ENCODE peak calls at places on chromosomes 3 and 15, in seven cellular contexts. E, G, P, Z, K, B and Y are unnamed samples. For H3K36me3, the result is how much of the 10 kb centered on the place peaks cover.

GRCh38 chr15:68389041-68389930 is 42.7 kb downstream of the ITGA11 start:
- DNase-seq in E (no peak), G (peak), B (no peak), Z (no peak), K (peak), P (peak), Y (no peak)

GRCh38 chr3:127781411-127782001 is 40.8 kb downstream of the MGLL start:
- DNase-seq in P (no peak), K (no peak), Z (no peak), G (peak), E (no peak), B (peak), Y (no peak)

GRCh38 chr3:149471991-149472390 is 2.5 kb upstream of the TM4SF4 start:
- DNase-seq in B (peak), Z (no peak), K (no peak), P (no peak), G (no peak), E (no peak), Y (no peak)

GRCh38 chr3:193782280-193782654 is 189.3 kb downstream of the OPA1 start:
- DNase-seq in B (no peak), K (no peak), Z (peak), G (no peak), P (no peak), E (peak), Y (no peak)

GRCh38 chr3:148971819-148972218 is 19.5 kb upstream of the GYG1 start:
- DNase-seq in P (peak), E (peak), B (peak), Z (no peak), G (no peak), K (no peak), Y (no peak)

GRCh38 chr15:77179541-77179998 is 108.7 kb upstream of the TSPAN3 start:
- DNase-seq in E (no peak), Z (no peak), P (no peak), K (no peak), G (no peak), B (no peak), Y (no peak)

GRCh38 chr3:117761992-117762944 is 1052.7 kb downstream of the TUSC7 start:
- DNase-seq in B (no peak), G (no peak), P (no peak), Z (no peak), K (no peak), E (no peak), Y (no peak)

GRCh38 chr15:76669521-76669920 is 235.6 kb downstream of the SCAPER start:
- DNase-seq in B (no peak), K (no peak), P (no peak), Z (no peak), E (no peak), G (no peak), Y (no peak)

GRCh38 chr15:51097553-51098330 is 3.0 kb upstream of the TNFAIP8L3 start:
- DNase-seq in E (no peak), G (no peak), Z (no peak), P (peak), K (no peak), B (peak), Y (no peak)

GRCh38 chr3:38567498-38567897 is 71.4 kb downstream of the EXOG start:
- DNase-seq in P (no peak), G (peak), B (no peak), Z (no peak), E (no peak), K (peak), Y (peak)

GRCh38 chr3:10552631-10552943 is 47.2 kb upstream of the ATP2B2 start:
- DNase-seq in E (no peak), P (no peak), K (no peak), G (no peak), Z (no peak), B (no peak), Y (peak)

GRCh38 chr15:76533060-76533955 is 196.7 kb downstream of the ISL2 start:
- DNase-seq in G (no peak), K (no peak), B (peak), E (no peak), Z (no peak), P (no peak), Y (no peak)

GRCh38 chr3:16033889-16034687 is 140.4 kb upstream of the GALNT15 start:
- DNase-seq in P (no peak), B (peak), E (no peak), Z (no peak), K (no peak), G (no peak), Y (no peak)

GRCh38 chr15:98294126-98294525 is 333.6 kb downstream of the ARRDC4 start:
- DNase-seq in P (no peak), G (no peak), B (no peak), Z (no peak), K (no peak), E (no peak), Y (no peak)

GRCh38 chr15:43985976-43986375 is 159.2 kb downstream of the WDR76 start:
- DNase-seq in B (no peak), Z (no peak), E (no peak), P (no peak), G (no peak), K (no peak), Y (no peak)

GRCh38 chr3:69197922-69198540 is 75.6 kb upstream of the LMOD3 start:
- DNase-seq in P (no peak), E (no peak), Z (no peak), K (peak), B (no peak), G (no peak), Y (no peak)

GRCh38 chr3:66092175-66092990 is 53.7 kb upstream of the MAGI1 start:
- DNase-seq in P (no peak), G (no peak), K (no peak), B (no peak), E (no peak), Z (no peak), Y (no peak)

GRCh38 chr3:24060055-24060454 is 115.0 kb downstream of the NR1D2 start:
- DNase-seq in G (no peak), E (peak), B (peak), P (no peak), Z (no peak), K (no peak), Y (no peak)

GRCh38 chr3:128482857-128483656 is 9.9 kb downstream of the GATA2 start:
- DNase-seq in P (peak), K (no peak), G (peak), E (no peak), B (peak), Z (no peak), Y (peak)

GRCh38 chr15:52261498-52262242 is 33.9 kb downstream of the MYO5C start:
- DNase-seq in Z (peak), K (peak), E (peak), G (peak), B (peak), P (peak), Y (peak)

GRCh38 chr3:9172851-9173320 is 76.6 kb downstream of the SRGAP3 start:
- DNase-seq in Z (no peak), P (peak), K (no peak), E (no peak), G (no peak), B (no peak), Y (no peak)

GRCh38 chr3:111246967-111247760 is 175.5 kb downstream of the NECTIN3 start:
- DNase-seq in P (no peak), B (peak), K (no peak), E (no peak), G (no peak), Z (no peak), Y (no peak)

GRCh38 chr3:170425491-170426239 is 7.0 kb downstream of the CLDN11 start:
- DNase-seq in P (no peak), K (no peak), Z (no peak), G (no peak), E (no peak), B (no peak), Y (no peak)

GRCh38 chr3:23748398-23749110 is 57.2 kb upstream of the UBE2E1 start:
- DNase-seq in P (no peak), G (no peak), B (peak), Z (no peak), E (no peak), K (no peak), Y (no peak)

GRCh38 chr3:97863025-97863424 is 41.2 kb downstream of the CRYBG3 start:
- DNase-seq in B (peak), K (no peak), G (no peak), E (no peak), Z (no peak), P (no peak), Y (no peak)

GRCh38 chr3:194082596-194083220 is 53.2 kb upstream of the HES1 start:
- DNase-seq in K (peak), B (peak), P (no peak), E (no peak), G (peak), Z (no peak), Y (peak)

GRCh38 chr3:72312339-72312738 is 527.4 kb upstream of the PROK2 start:
- DNase-seq in B (no peak), P (no peak), G (no peak), E (no peak), Z (no peak), K (no peak), Y (no peak)

GRCh38 chr3:25456723-25457122 is 28.7 kb downstream of the RARB start:
- DNase-seq in G (no peak), Z (no peak), K (no peak), B (no peak), P (no peak), E (no peak), Y (no peak)

GRCh38 chr3:59540241-59540640 is 490.4 kb upstream of the CFAP20DC start:
- DNase-seq in K (no peak), P (no peak), E (no peak), G (no peak), B (peak), Z (no peak), Y (no peak)

GRCh38 chr3:53104762-53105161 is 25.5 kb downstream of the RFT1 start:
- DNase-seq in G (no peak), Z (no peak), K (no peak), B (no peak), E (no peak), P (no peak), Y (no peak)

GRCh38 chr15:69734699-69735098 is 282.1 kb downstream of the RPLP1 start:
- DNase-seq in G (no peak), E (no peak), Z (no peak), P (no peak), B (no peak), K (no peak), Y (no peak)

GRCh38 chr3:134197681-134198261 is 52.9 kb downstream of the RYK start:
- DNase-seq in G (no peak), K (no peak), P (no peak), B (peak), E (no peak), Z (peak), Y (no peak)

GRCh38 chr3:134198414-134198813 is 52.2 kb downstream of the RYK start:
- DNase-seq in Z (no peak), B (no peak), P (no peak), E (no peak), K (no peak), G (no peak), Y (no peak)

GRCh38 chr3:134194247-134194646 is 56.4 kb downstream of the RYK start:
- DNase-seq in B (no peak), K (no peak), Z (no peak), E (no peak), P (no peak), G (no peak), Y (no peak)

GRCh38 chr3:134201201-134202130 is 49.2 kb downstream of the RYK start:
- DNase-seq in B (peak), K (no peak), G (no peak), P (no peak), Z (peak), E (no peak), Y (no peak)

DNA sequence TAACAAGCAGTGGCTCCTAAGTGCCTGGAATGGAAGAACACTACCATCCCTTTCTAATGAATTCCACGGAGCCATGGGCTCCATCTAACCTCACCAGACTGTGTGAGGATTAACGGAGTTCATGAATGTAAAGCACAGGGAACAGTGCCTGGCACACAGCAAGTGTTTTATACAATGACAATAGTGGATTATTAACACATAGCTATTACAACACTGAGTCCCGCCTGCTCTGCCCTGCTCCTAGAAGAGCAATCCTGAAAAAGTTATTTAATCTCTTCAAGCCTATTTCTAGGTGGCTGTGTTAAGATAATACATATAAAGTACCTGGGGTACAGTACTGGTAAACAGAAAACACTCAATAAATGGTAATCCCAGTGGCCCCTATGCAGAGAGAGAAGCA is 51.4 kb downstream of the RYK start:
- DNase-seq in E (no peak), B (no peak), Z (no peak), K (no peak), P (no peak), G (no peak), Y (no peak)
- H3K36me3 ChIP-seq in E (under half), B (under half), Z (under half), K (under half), P (under half), G (half or more), Y (under half)

DNA sequence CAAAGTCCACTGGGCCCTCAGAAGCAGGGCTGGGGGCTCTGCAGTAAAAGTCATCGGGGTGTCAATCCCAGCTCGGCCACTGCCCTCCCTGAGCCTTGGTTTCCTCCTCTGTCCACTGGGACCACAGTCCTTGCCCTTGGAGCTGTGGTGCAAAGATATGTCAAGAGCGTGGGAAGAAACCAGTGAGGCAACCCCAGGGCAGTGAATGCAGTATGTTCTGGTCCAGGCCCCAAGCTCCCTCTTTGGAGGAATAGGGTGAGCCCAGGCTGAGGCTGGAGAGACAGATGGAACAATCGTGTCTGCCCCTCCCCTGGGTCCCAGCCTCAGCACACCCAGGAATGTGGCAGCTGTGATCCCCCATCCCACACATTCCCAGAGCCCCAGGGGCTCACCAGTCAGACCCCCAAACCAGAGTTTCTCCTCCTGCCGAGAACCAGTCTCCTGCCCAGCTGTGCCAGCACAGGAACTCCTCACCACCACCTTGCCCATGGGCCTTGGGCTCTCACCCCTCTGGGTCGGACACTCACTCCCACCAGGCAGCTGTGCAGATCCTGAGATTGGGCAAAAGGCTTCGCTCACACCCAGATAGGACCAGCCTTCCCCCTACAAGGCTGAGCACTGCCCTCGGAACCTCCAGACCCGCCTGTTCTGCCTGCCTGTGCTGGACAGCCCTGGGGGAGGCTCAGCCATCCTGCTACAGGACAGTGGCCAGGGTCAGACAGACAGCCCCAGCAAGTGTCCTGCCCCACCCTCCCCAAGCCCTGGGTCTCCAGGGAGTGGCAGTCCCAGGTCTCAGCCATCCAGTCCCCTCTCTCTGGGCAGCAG is 546 bp downstream of the GRIP2 start:
- DNase-seq in Z (no peak), G (no peak), E (no peak), P (no peak), B (no peak), K (no peak), Y (no peak)
- TF ChIP-seq CTCF in Z (no peak), G (no peak), E (no peak), P (no peak), B (no peak), K (no peak), Y (no peak)

DNA sequence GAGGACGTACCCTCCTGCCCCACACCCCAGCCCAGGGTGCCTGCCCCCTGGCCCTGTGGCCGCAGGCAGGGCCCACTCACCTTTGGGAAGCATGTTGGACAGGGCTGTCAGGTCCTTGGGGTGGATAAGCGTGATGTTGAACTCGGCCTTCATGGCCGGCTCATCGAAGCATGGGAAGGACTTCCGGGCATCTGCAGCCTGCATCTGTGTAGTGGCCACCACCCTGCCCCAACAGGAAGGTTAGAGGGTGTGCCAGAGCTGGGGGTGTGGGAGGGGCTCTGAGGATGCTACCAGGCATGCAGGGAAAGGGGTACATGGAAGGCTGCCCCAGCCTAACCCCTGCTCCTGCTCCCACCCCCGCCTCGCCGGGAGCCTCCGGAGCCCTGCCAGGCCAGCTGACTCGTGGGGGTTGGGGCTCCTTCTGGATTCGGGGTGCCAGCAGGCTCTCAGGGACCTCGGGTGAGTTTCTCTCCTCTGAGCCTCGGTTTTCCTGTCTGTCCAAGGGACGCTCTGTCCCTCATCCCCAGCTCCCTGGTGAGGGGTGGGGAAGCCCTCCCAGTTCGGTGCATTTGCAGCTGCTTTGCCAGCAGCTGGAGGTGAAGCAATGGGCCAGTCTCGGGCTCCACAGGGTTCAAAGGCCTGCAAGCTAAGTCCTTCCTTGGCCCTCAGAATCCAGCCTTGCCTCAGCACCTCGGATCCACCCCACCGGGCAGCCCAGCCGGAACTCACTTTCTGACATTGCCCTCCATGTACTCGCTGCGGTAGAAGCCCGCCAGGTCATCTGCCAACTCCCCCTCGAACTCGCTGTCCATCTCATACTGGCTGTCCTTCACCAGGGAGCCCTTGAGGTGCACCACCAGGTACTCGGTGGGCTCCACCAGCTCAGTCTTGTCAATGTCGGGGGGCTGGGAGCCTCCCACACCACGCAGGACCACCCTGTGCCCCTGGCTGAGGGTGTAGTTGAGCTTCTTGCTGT is 9.1 kb downstream of the ANPEP start:
- DNase-seq in B (no peak), G (no peak), P (no peak), K (no peak), Z (no peak), E (no peak), Y (no peak)
- TF ChIP-seq POLR2A in B (no peak), G (no peak), P (no peak), K (no peak), Z (no peak), E (no peak), Y (no peak)

GRCh38 chr3:186277268-186277909 is 84.6 kb downstream of the DGKG start:
- DNase-seq in P (no peak), E (no peak), Z (peak), G (peak), K (no peak), B (peak), Y (peak)

GRCh38 chr3:186270711-186271110 is 91.3 kb downstream of the DGKG start:
- DNase-seq in E (no peak), K (no peak), Z (no peak), B (no peak), G (no peak), P (no peak), Y (no peak)

GRCh38 chr3:186280737-186281136 is 81.3 kb downstream of the DGKG start:
- DNase-seq in G (no peak), Z (no peak), B (no peak), P (no peak), K (no peak), E (no peak), Y (no peak)

GRCh38 chr3:186273586-186273985 is 88.4 kb downstream of the DGKG start:
- DNase-seq in E (no peak), B (no peak), P (no peak), G (peak), Z (no peak), K (no peak), Y (no peak)

DNA sequence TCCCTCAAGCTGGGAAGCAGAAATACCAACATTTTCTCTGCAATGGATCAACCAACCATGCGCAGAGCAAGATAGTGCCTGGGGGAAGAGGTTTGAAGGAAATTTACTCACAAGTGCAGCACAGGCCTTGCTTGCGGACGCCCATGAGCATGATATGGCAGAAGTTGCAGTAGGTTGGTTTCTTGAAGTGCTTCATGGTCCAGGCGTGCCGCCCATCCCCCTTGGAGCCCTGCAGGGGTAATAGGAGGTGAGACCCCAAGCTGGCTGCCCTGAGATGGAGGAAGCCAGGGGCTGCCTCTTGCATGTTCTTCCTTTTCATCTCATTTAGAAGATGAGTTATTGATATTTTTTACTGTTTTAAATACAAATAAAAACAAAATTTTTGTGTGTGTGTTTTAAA is 86.6 kb downstream of the DGKG start:
- DNase-seq in B (no peak), P (no peak), Z (no peak), E (no peak), G (no peak), K (no peak), Y (no peak)
- H3K36me3 ChIP-seq in B (under half), P (under half), Z (under half), E (under half), G (under half), K (under half), Y (under half)

DNA sequence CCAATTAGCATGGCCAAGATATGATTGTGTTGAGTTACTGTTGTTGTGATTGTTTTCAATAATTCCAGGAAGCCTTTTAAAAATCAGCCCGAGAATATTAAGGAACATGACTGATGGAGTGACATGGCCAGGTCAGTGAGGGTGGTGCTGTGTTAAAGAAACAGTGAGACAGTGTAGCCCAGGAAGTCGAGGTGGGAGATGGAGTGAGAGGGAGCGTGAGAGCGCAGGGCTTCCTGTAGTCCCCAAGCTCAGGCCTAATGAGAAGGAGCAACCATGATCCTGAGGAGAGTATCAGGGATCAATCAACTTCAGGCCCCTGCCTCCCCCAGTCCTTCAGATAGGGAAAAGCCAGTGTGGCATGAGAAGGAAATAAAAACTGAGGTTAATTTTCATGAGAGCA is 76.8 kb downstream of the AQP9 start:
- DNase-seq in B (no peak), E (no peak), P (no peak), K (no peak), G (no peak), Z (no peak), Y (no peak)
- TF ChIP-seq CTCF in B (no peak), E (no peak), P (no peak), K (no peak), G (no peak), Z (no peak), Y (no peak)